ENCODE peak calls at places on chromosomes 7 and 10, in six cellular contexts. T, G, Z, A, E and J are unnamed samples.

GRCh38 chr7:43537765-43538403 is 45.0 kb upstream of the STK17A start:
- DNase-seq in T (no peak), G (no peak), Z (no peak), A (no peak), E (no peak), J (no peak)

GRCh38 chr7:64997927-64998391 is 7.1 kb upstream of the ZNF117 start:
- DNase-seq in T (no peak), G (no peak), Z (no peak), A (peak; percentile 63), E (no peak), J (no peak)

GRCh38 chr7:87628780-87629569 is 777 bp downstream of the RUNDC3B start:
- DNase-seq in T (peak; percentile 11), G (peak; percentile 20), Z (no peak), A (no peak), E (no peak), J (peak; percentile 43)

GRCh38 chr7:94298943-94299342 is 95.8 kb upstream of the COL1A2 start:
- DNase-seq in T (no peak), G (no peak), Z (no peak), A (peak; percentile 83), E (no peak), J (no peak)

GRCh38 chr7:38300175-38300574 is 26.7 kb upstream of the TARP start:
- DNase-seq in T (no peak), G (no peak), Z (peak; percentile 21), A (no peak), E (no peak), J (no peak)

GRCh38 chr7:154484406-154484805 is 432.2 kb downstream of the DPP6 start:
- DNase-seq in T (no peak), G (no peak), Z (no peak), A (no peak), E (no peak), J (no peak)

GRCh38 chr7:42869131-42870020 is 42.5 kb downstream of the C7orf25 start:
- DNase-seq in T (no peak), G (no peak), Z (peak; percentile 18), A (no peak), E (peak; percentile 78), J (no peak)

GRCh38 chr7:107691713-107692112 is 31.1 kb downstream of the SLC26A4 start:
- DNase-seq in T (no peak), G (no peak), Z (no peak), A (peak; percentile 34), E (no peak), J (no peak)

GRCh38 chr10:109253306-109253705 is 670.0 kb downstream of the XPNPEP1 start:
- DNase-seq in T (no peak), G (no peak), Z (no peak), A (no peak), E (no peak), J (no peak)

GRCh38 chr7:71220210-71220695 is 88.3 kb downstream of the GALNT17 start:
- DNase-seq in T (no peak), G (no peak), Z (no peak), A (no peak), E (no peak), J (no peak)

GRCh38 chr10:3339531-3339950 is 167.0 kb upstream of the PITRM1 start:
- DNase-seq in T (no peak), G (no peak), Z (no peak), A (peak; percentile 48), E (no peak), J (no peak)

GRCh38 chr7:70474639-70475234 is 657.2 kb upstream of the GALNT17 start:
- DNase-seq in T (no peak), G (no peak), Z (no peak), A (no peak), E (no peak), J (no peak)

GRCh38 chr10:1715821-1716220 is 21.5 kb downstream of the ADARB2 start:
- DNase-seq in T (peak; percentile 50), G (no peak), Z (no peak), A (no peak), E (peak; percentile 33), J (peak; percentile 50)

GRCh38 chr7:43669286-43670081 is 59.8 kb downstream of the COA1 start:
- DNase-seq in T (peak; percentile 30), G (no peak), Z (no peak), A (no peak), E (no peak), J (no peak)

GRCh38 chr7:78134256-78134655 is 335.7 kb downstream of the PHTF2 start:
- DNase-seq in T (peak; percentile 33), G (peak; percentile 3), Z (peak; percentile 62), A (peak; percentile 88), E (no peak), J (peak; percentile 50)

GRCh38 chr10:43249962-43250624 is 16.8 kb downstream of the RASGEF1A start:
- DNase-seq in T (no peak), G (no peak), Z (no peak), A (no peak), E (no peak), J (no peak)

GRCh38 chr7:24406053-24406561 is 122.1 kb downstream of the NPY start:
- DNase-seq in T (no peak), G (no peak), Z (no peak), A (no peak), E (no peak), J (no peak)

GRCh38 chr10:74011762-74012161 is 13.8 kb downstream of the VCL start:
- DNase-seq in T (peak; percentile 46), G (no peak), Z (no peak), A (peak; percentile 89), E (no peak), J (no peak)

GRCh38 chr7:124060528-124060927 is 27.7 kb upstream of the TMEM229A start:
- DNase-seq in T (no peak), G (no peak), Z (no peak), A (no peak), E (no peak), J (no peak)

GRCh38 chr7:42495251-42495650 is 258.2 kb upstream of the GLI3 start:
- DNase-seq in T (no peak), G (no peak), Z (no peak), A (no peak), E (no peak), J (no peak)

GRCh38 chr10:24871006-24871405 is 81.4 kb downstream of the PRTFDC1 start:
- DNase-seq in T (no peak), G (no peak), Z (no peak), A (no peak), E (no peak), J (no peak)

GRCh38 chr10:1361411-1362105 is 305.4 kb downstream of the WDR37 start:
- DNase-seq in T (no peak), G (no peak), Z (no peak), A (no peak), E (no peak), J (no peak)

GRCh38 chr7:77439572-77439971 is 23.4 kb upstream of the GSAP start:
- DNase-seq in T (peak; percentile 78), G (peak; percentile 72), Z (no peak), A (no peak), E (no peak), J (no peak)

GRCh38 chr10:72661436-72661835 is 30.5 kb upstream of the MCU start:
- DNase-seq in T (no peak), G (no peak), Z (no peak), A (no peak), E (no peak), J (no peak)

GRCh38 chr7:78510580-78511188 is 712.1 kb downstream of the PHTF2 start:
- DNase-seq in T (peak; percentile 43), G (peak; percentile 23), Z (no peak), A (peak; percentile 67), E (no peak), J (peak; percentile 23)

GRCh38 chr7:29854257-29854938 is 48.1 kb downstream of the WIPF3 start:
- DNase-seq in T (no peak), G (no peak), Z (no peak), A (no peak), E (no peak), J (peak; percentile 51)

GRCh38 chr10:43308986-43309385 is 42.1 kb upstream of the RASGEF1A start:
- DNase-seq in T (no peak), G (peak; percentile 4), Z (no peak), A (no peak), E (no peak), J (no peak)

GRCh38 chr10:73576178-73576889 is 14.8 kb downstream of the USP54 start:
- DNase-seq in T (peak; percentile 19), G (peak; percentile 43), Z (no peak), A (peak; percentile 91), E (peak; percentile 17), J (no peak)

GRCh38 chr7:30224511-30225031 is 59.8 kb upstream of the ZNRF2 start:
- DNase-seq in T (no peak), G (no peak), Z (no peak), A (peak; percentile 30), E (peak; percentile 65), J (no peak)

GRCh38 chr7:69115788-69116187 is 482.5 kb upstream of the AUTS2 start:
- DNase-seq in T (no peak), G (no peak), Z (no peak), A (no peak), E (no peak), J (no peak)

GRCh38 chr10:48879476-48879875 is 60.2 kb downstream of the LRRC18 start:
- DNase-seq in T (no peak), G (no peak), Z (no peak), A (no peak), E (no peak), J (no peak)

GRCh38 chr10:69500864-69501468 is 49.7 kb downstream of the TSPAN15 start:
- DNase-seq in T (no peak), G (no peak), Z (no peak), A (no peak), E (no peak), J (no peak)
- TF ChIP-seq BHLHE40 in T (no peak), G (no peak), Z (no peak), A (no peak), E (no peak), J (no peak)

GRCh38 chr10:68231916-68232315 is at the start of gene ATOH7:
- DNase-seq in T (no peak), G (no peak), Z (no peak), A (peak; percentile 7), E (no peak), J (no peak)
- TF ChIP-seq BHLHE40 in T (no peak), G (no peak), Z (no peak), A (no peak), E (no peak), J (no peak)

DNA sequence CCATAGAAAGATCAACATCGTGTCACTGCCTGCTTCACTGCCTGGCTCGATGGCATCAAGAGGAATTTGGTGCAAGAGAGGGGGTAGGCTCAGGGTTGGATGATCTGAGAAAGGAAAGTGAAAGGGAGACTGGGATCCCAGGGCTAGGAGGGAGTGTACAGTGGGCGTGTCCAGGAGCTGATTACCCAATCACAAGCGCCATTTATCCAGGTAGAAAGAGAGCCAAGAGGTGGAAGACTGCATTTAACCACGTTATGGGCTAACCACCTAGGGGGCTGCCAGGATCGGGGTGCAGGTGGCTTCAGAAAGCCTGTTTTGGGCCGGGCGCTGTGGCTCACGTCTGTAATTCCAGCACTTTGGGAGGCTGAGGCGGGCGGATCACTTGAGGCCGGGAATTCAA is 10.3 kb downstream of the PODXL start:
- DNase-seq in T (peak; percentile 14), G (peak; percentile 10), Z (no peak), A (no peak), E (no peak), J (no peak)
- TF ChIP-seq BHLHE40 in T (no peak), G (no peak), Z (no peak), A (no peak), E (no peak), J (no peak)

DNA sequence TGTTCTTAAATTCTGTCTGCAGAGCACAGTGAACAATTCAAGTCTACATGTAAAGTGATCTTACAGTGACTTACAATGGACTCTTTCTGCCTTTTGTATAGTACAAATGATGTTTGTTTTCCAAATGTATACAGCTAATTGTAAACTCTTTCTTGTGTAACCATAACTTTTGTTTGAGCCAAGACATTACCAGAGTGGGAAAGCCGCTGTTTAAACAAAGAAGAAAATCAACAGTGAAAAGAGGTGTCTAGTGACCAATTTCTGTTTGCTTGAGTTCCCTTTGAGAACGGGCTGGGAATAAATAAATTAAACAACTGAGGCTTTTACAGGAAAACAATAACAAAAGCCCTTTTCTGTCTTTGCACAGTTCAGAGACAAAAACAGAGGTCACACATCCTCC is 1163.3 kb downstream of the CNTNAP2 start:
- DNase-seq in T (no peak), G (peak; percentile 2), Z (no peak), A (no peak), E (no peak), J (no peak)
- TF ChIP-seq BHLHE40 in T (no peak), G (no peak), Z (no peak), A (no peak), E (no peak), J (no peak)